ENCODE peak calls at places on chromosomes 12 and 14, in four cellular contexts. E is COR-L47, N is LoVo, A is smooth muscle cell of the brain vasculature. C is an unnamed sample.

GRCh38 chr12:47899466-47899865 is 5.3 kb downstream of the VDR start:
- DNase-seq in E (no peak), N (no peak), A (no peak), C (no peak)

GRCh38 chr12:12714276-12715001 is 2.7 kb upstream of the CDKN1B start:
- DNase-seq in E (peak), N (peak), A (no peak), C (no peak)

GRCh38 chr12:18306311-18306710 is 45.0 kb downstream of the PIK3C2G start:
- DNase-seq in E (no peak), N (no peak), A (no peak), C (no peak)

GRCh38 chr12:131915774-131916173 is 13.3 kb upstream of the PUS1 start:
- DNase-seq in E (no peak), N (no peak), A (no peak), C (no peak)

GRCh38 chr12:100427078-100427477 is 46.6 kb upstream of the NR1H4 start:
- DNase-seq in E (no peak), N (peak), A (no peak), C (no peak)

GRCh38 chr14:56170028-56170427 is 51.8 kb downstream of the PELI2 start:
- DNase-seq in E (no peak), N (no peak), A (no peak), C (no peak)

GRCh38 chr14:23559010-23559920 is 3.2 kb downstream of the THTPA start:
- DNase-seq in E (peak), N (peak), A (no peak), C (peak)

GRCh38 chr12:89250648-89251047 is 101.7 kb downstream of the DUSP6 start:
- DNase-seq in E (no peak), N (no peak), A (no peak), C (no peak)

GRCh38 chr12:103279444-103279843 is 216.3 kb downstream of the C12orf42 start:
- DNase-seq in E (peak), N (no peak), A (no peak), C (peak)

GRCh38 chr12:98449601-98450000 is 65.8 kb upstream of the TMPO start:
- DNase-seq in E (no peak), N (no peak), A (no peak), C (no peak)

GRCh38 chr14:95452176-95452889 is 64.1 kb downstream of the SYNE3 start:
- DNase-seq in E (no peak), N (no peak), A (no peak), C (no peak)

GRCh38 chr12:34304546-34304945 is 282.2 kb downstream of the ALG10 start:
- DNase-seq in E (no peak), N (no peak), A (no peak), C (no peak)

GRCh38 chr14:60721331-60722162 is 2.6 kb downstream of the SIX4 start:
- DNase-seq in E (peak), N (peak), A (no peak), C (peak)

GRCh38 chr14:94602722-94603121 is 9.5 kb upstream of the SERPINA3 start:
- DNase-seq in E (no peak), N (no peak), A (no peak), C (no peak)

GRCh38 chr12:96425973-96426372 is 25.7 kb upstream of the CDK17 start:
- DNase-seq in E (no peak), N (no peak), A (no peak), C (no peak)

GRCh38 chr12:101521136-101521535 is 46.0 kb downstream of the SPIC start:
- DNase-seq in E (no peak), N (no peak), A (no peak), C (no peak)

GRCh38 chr12:7092229-7092985 is at the start of gene C1R:
- DNase-seq in E (no peak), N (peak), A (peak), C (peak)

GRCh38 chr12:54294152-54294913 is 6.5 kb downstream of the NFE2 start:
- DNase-seq in E (peak), N (peak), A (no peak), C (peak)

GRCh38 chr14:55327179-55327578 is 56.0 kb downstream of the FBXO34 start:
- DNase-seq in E (no peak), N (no peak), A (no peak), C (no peak)

GRCh38 chr12:124361074-124361965 is 66.4 kb downstream of the RFLNA start:
- DNase-seq in E (no peak), N (no peak), A (no peak), C (no peak)

GRCh38 chr14:91171291-91171690 is 57.4 kb downstream of the DGLUCY start:
- DNase-seq in E (no peak), N (no peak), A (no peak), C (no peak)

C was measured in NCI-H146.